ENCODE peak calls at places on chromosomes 11 and 22, in nine cellular contexts. U, K, E, O, I, B, G, A and W are unnamed samples.

GRCh38 chr11:123509737-123510578 is 79.9 kb downstream of the GRAMD1B start:
- DNase-seq in U (peak; percentile 87), K (peak; percentile 59), E (peak; percentile 51), O (no peak), I (no peak), B (peak; percentile 53), G (peak; percentile 15), A (no peak), W (no peak)

GRCh38 chr11:91136631-91137030 is 913.8 kb upstream of the CHORDC1 start:
- DNase-seq in U (no peak), K (no peak), E (no peak), O (no peak), I (no peak), B (no peak), G (no peak), A (no peak), W (no peak)

GRCh38 chr11:29161216-29161615 is 855.6 kb downstream of the KCNA4 start:
- DNase-seq in U (no peak), K (no peak), E (no peak), O (no peak), I (no peak), B (peak; percentile 2), G (no peak), A (no peak), W (no peak)

GRCh38 chr22:31229402-31230140 is 17.5 kb downstream of the LIMK2 start:
- DNase-seq in U (no peak), K (no peak), E (no peak), O (no peak), I (peak; percentile 65), B (peak; percentile 65), G (peak; percentile 70), A (peak; percentile 81), W (no peak)

GRCh38 chr22:40732996-40733292 is 53.7 kb downstream of the MCHR1 start:
- DNase-seq in U (no peak), K (no peak), E (no peak), O (no peak), I (no peak), B (no peak), G (no peak), A (no peak), W (no peak)

GRCh38 chr11:73390601-73391565 is 14.7 kb downstream of the RELT start:
- DNase-seq in U (no peak), K (no peak), E (no peak), O (no peak), I (no peak), B (no peak), G (no peak), A (no peak), W (no peak)

GRCh38 chr11:15912825-15913224 is 443.5 kb downstream of the SOX6 start:
- DNase-seq in U (no peak), K (no peak), E (no peak), O (no peak), I (no peak), B (no peak), G (no peak), A (no peak), W (no peak)

GRCh38 chr11:70411713-70412452 is 13.6 kb downstream of the CTTN start:
- DNase-seq in U (no peak), K (no peak), E (no peak), O (no peak), I (no peak), B (no peak), G (no peak), A (no peak), W (no peak)

DNA sequence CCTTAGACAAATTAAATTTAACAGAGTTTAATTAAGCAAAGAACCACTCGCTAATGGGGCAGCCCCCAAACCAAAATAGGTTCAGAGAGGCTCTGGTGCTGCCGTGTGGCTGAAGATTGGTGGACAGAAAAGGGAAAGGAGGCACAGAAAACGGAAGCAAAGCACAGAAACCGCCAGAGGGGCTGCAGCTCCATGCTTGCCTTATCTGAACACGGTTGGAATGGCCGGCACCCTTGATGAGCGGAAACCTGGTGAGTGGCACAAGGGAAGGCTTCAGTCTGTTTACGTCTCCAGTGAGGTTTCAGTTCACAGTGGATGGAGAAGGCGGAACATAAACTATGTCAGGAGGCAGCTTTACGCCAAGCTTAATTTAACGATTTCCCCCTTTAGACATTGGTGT is 5.2 kb upstream of the PRR33 start:
- DNase-seq in U (no peak), K (no peak), E (no peak), O (no peak), I (no peak), B (no peak), G (no peak), A (no peak), W (no peak)
- TF ChIP-seq CTCF in U (no peak), K (no peak), E (no peak), O (no peak), I (no peak), B (no peak), G (no peak), A (no peak), W (no peak)

GRCh38 chr11:61793829-61794204 is 1.1 kb downstream of the FEN1 start:
- DNase-seq in U (no peak), K (no peak), E (no peak), O (no peak), I (no peak), B (no peak), G (no peak), A (no peak), W (no peak)

GRCh38 chr11:61791737-61792309 is 576 bp downstream of the TMEM258 start:
- DNase-seq in U (peak; percentile 87), K (peak; percentile 66), E (peak; percentile 70), O (peak; percentile 35), I (peak; percentile 75), B (peak; percentile 96), G (peak; percentile 95), A (peak; percentile 76), W (peak; percentile 79)

GRCh38 chr11:61794579-61794978 is 1.9 kb downstream of the FEN1 start:
- DNase-seq in U (no peak), K (no peak), E (no peak), O (no peak), I (no peak), B (peak; percentile 10), G (no peak), A (no peak), W (no peak)

GRCh38 chr11:61793084-61793828 is 545 bp downstream of the FEN1 start:
- DNase-seq in U (no peak), K (no peak), E (no peak), O (no peak), I (peak; percentile 23), B (peak; percentile 8), G (peak; percentile 7), A (no peak), W (no peak)

DNA sequence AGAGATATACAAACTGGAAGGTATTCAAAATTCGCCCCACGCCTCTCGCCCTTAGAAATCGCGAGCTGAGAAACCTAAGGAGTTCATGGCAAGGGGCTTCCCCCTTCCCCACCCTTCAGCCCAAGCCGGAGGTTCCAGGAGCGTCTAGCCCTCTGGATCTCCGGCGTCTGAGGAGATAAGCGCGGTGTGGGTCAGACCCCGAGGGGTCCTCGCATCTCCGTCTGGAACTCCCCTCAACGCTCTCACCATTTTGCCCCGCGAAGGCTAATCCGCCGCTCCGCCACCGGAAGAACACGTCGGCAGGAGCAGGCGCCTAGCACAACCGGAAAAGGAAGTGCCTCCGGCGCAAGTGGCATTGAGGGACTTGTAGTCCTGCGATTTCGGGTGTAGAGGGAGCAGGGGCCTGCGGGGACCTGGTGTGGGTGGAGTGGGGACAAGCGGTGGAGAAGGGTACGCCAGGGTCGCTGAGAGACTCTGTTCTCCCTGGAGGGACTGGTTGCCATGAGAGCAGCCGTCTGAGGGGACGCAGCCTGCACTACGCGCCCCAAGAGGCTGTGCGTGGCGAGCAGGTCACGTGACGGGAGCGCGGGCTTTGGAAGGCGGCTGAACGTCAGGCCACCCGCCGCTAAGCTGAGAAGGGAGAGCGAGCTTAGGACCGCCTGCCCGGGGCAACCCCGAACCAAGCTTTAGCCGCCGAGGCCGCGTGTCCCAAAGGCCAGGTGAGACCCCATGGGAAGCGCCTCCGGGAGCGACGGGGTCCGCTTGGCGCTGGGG is at the start of the genes FEN1 and TMEM258:
- DNase-seq in U (peak; percentile 94), K (peak; percentile 85), E (peak; percentile 86), O (peak; percentile 71), I (peak; percentile 95), B (peak; percentile 92), G (peak; percentile 94), A (peak; percentile 89), W (peak; percentile 94)
- TF ChIP-seq CTCF in U (peak; percentile 17), K (no peak), E (peak; percentile 24), O (no peak), I (no peak), B (no peak), G (no peak), A (no peak), W (no peak)

GRCh38 chr11:69193151-69193550 is 37.4 kb downstream of the SMIM38 start:
- DNase-seq in U (no peak), K (no peak), E (no peak), O (no peak), I (no peak), B (no peak), G (no peak), A (no peak), W (no peak)

GRCh38 chr11:69194956-69195355 is 39.2 kb downstream of the SMIM38 start:
- DNase-seq in U (no peak), K (no peak), E (no peak), O (no peak), I (no peak), B (no peak), G (no peak), A (no peak), W (no peak)

GRCh38 chr11:69194396-69194795 is 38.7 kb downstream of the SMIM38 start:
- DNase-seq in U (no peak), K (no peak), E (no peak), O (no peak), I (no peak), B (no peak), G (no peak), A (no peak), W (no peak)

GRCh38 chr11:69196322-69197169 is 40.8 kb downstream of the SMIM38 start:
- DNase-seq in U (no peak), K (no peak), E (no peak), O (no peak), I (no peak), B (no peak), G (no peak), A (no peak), W (no peak)

GRCh38 chr11:69195819-69196218 is 40.1 kb downstream of the SMIM38 start:
- DNase-seq in U (no peak), K (no peak), E (no peak), O (no peak), I (no peak), B (no peak), G (no peak), A (no peak), W (no peak)
- TF ChIP-seq CTCF in U (no peak), K (no peak), E (no peak), O (no peak), I (no peak), B (no peak), G (no peak), A (no peak), W (no peak)

GRCh38 chr22:22157500-22157822 is 87.1 kb upstream of the VPREB1 start:
- DNase-seq in U (no peak), K (no peak), E (no peak), O (no peak), I (no peak), B (no peak), G (no peak), A (no peak), W (no peak)

GRCh38 chr22:22155607-22156006 is 89.0 kb upstream of the VPREB1 start:
- DNase-seq in U (no peak), K (no peak), E (no peak), O (no peak), I (no peak), B (no peak), G (no peak), A (no peak), W (no peak)

GRCh38 chr22:22156348-22156715 is 88.3 kb upstream of the VPREB1 start:
- DNase-seq in U (no peak), K (no peak), E (no peak), O (no peak), I (no peak), B (no peak), G (no peak), A (no peak), W (no peak)

GRCh38 chr22:22158207-22158816 is 86.3 kb upstream of the VPREB1 start:
- DNase-seq in U (no peak), K (no peak), E (no peak), O (no peak), I (no peak), B (no peak), G (no peak), A (no peak), W (no peak)

GRCh38 chr22:22156716-22157499 is 87.7 kb upstream of the VPREB1 start:
- DNase-seq in U (no peak), K (peak; percentile 57), E (peak; percentile 45), O (no peak), I (peak; percentile 93), B (peak; percentile 71), G (peak; percentile 74), A (peak; percentile 61), W (peak; percentile 84)
- TF ChIP-seq CTCF in U (peak; percentile 56), K (peak; percentile 77), E (peak; percentile 80), O (peak; percentile 71), I (peak; percentile 75), B (peak; percentile 77), G (peak; percentile 80), A (no peak), W (peak; percentile 82)